ENCODE peak calls at places on chromosomes 3 and 15, in six cellular contexts. R is endodermal cell, A is progenitor cell of endocrine pancreas, V is AG10803, N is heart right ventricle, E is fibroblast of pulmonary artery. X is an unnamed sample.

GRCh38 chr3:19348929-19349564 is 200.7 kb downstream of the KCNH8 start:
- DNase-seq in R (peak), A (no peak), V (peak), N (no peak), E (peak), X (peak)

GRCh38 chr3:43218921-43219320 is 67.4 kb upstream of the SNRK start:
- DNase-seq in R (no peak), A (no peak), V (no peak), N (no peak), E (no peak), X (no peak)

GRCh38 chr3:114439279-114439678 is 145.5 kb downstream of the TIGIT start:
- DNase-seq in R (no peak), A (no peak), V (no peak), N (no peak), E (no peak), X (no peak)

GRCh38 chr3:190059242-190059590 is 61.5 kb downstream of the P3H2 start:
- DNase-seq in R (no peak), A (no peak), V (no peak), N (no peak), E (peak), X (no peak)

GRCh38 chr3:172467170-172467824 is 19.0 kb upstream of the GHSR start:
- DNase-seq in R (no peak), A (no peak), V (peak), N (no peak), E (peak), X (peak)

GRCh38 chr3:47347217-47347801 is 33.5 kb upstream of the PTPN23 start:
- DNase-seq in R (no peak), A (no peak), V (peak), N (no peak), E (peak), X (peak)

GRCh38 chr3:142288032-142288638 is 62.8 kb upstream of the GK5 start:
- DNase-seq in R (no peak), A (no peak), V (no peak), N (no peak), E (no peak), X (peak)

GRCh38 chr15:61946778-61947177 is 113.5 kb downstream of the VPS13C start:
- DNase-seq in R (no peak), A (no peak), V (peak), N (no peak), E (peak), X (no peak)

GRCh38 chr3:5480190-5480589 is 292.7 kb downstream of the EDEM1 start:
- DNase-seq in R (no peak), A (no peak), V (no peak), N (no peak), E (no peak), X (no peak)

GRCh38 chr3:186849392-186849975 is 7.0 kb downstream of the ADIPOQ start:
- DNase-seq in R (peak), A (no peak), V (no peak), N (no peak), E (peak), X (peak)
- TF ChIP-seq CTCF in R (peak), A (peak), V (peak), N (peak), E (peak), X (peak)

GRCh38 chr3:123373535-123373987 is 75.3 kb downstream of the ADCY5 start:
- DNase-seq in R (peak), A (no peak), V (no peak), N (peak), E (no peak), X (no peak)

GRCh38 chr3:123374016-123374415 is 74.9 kb downstream of the ADCY5 start:
- DNase-seq in R (peak), A (no peak), V (no peak), N (no peak), E (no peak), X (no peak)

GRCh38 chr3:123377173-123377740 is 71.6 kb downstream of the ADCY5 start:
- DNase-seq in R (peak), A (no peak), V (no peak), N (no peak), E (no peak), X (no peak)

GRCh38 chr3:123376451-123377172 is 72.3 kb downstream of the ADCY5 start:
- DNase-seq in R (peak), A (no peak), V (no peak), N (no peak), E (no peak), X (no peak)

GRCh38 chr3:123375014-123375940 is 73.6 kb downstream of the ADCY5 start:
- DNase-seq in R (peak), A (no peak), V (no peak), N (peak), E (no peak), X (no peak)
- TF ChIP-seq CTCF in R (peak), A (no peak), V (no peak), N (no peak), E (no peak), X (no peak)

GRCh38 chr15:78734441-78735064 is 76.7 kb downstream of the ADAMTS7 start:
- DNase-seq in R (peak), A (no peak), V (no peak), N (no peak), E (no peak), X (no peak)
- TF ChIP-seq CTCF in R (no peak), A (no peak), V (no peak), N (no peak), E (no peak), X (no peak)

GRCh38 chr3:124972457-124972856 is 37.9 kb upstream of the MUC13 start:
- DNase-seq in R (no peak), A (no peak), V (no peak), N (no peak), E (no peak), X (no peak)
- TF ChIP-seq CTCF in R (no peak), A (no peak), V (no peak), N (no peak), E (no peak), X (no peak)

DNA sequence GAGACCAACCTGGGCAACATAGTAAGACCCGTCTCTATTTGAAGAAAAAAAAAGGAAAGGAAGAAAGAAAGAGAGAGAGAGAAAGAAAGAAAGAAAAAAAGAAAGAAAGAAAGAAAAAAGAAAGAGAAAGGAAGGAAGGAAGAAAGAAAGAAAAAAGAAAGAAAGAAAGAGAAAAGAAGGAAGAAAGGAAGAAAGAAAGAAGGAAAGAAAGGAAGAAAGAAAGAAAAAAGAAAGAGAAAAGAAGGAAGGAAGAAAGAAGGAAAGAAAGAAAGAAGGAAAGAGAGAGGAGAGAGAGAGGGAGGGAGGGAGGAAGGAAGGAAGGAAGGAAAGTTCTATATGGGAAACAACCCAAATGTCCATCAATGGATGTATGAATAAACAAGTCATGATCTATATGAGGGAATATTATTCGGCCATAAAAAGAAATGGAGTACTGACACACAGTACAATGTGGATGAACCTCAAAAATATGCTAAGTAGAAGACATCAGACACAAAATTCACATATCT is 28.8 kb upstream of the TM4SF1 start:
- DNase-seq in R (no peak), A (no peak), V (no peak), N (no peak), E (no peak), X (no peak)
- TF ChIP-seq CTCF in R (no peak), A (no peak), V (no peak), N (no peak), E (no peak), X (no peak)

GRCh38 chr3:129023909-129024308 is 22.8 kb downstream of the EFCC1 start:
- DNase-seq in R (peak), A (no peak), V (no peak), N (no peak), E (peak), X (peak)
- TF ChIP-seq CTCF in R (peak), A (peak), V (peak), N (peak), E (peak), X (no peak)

DNA sequence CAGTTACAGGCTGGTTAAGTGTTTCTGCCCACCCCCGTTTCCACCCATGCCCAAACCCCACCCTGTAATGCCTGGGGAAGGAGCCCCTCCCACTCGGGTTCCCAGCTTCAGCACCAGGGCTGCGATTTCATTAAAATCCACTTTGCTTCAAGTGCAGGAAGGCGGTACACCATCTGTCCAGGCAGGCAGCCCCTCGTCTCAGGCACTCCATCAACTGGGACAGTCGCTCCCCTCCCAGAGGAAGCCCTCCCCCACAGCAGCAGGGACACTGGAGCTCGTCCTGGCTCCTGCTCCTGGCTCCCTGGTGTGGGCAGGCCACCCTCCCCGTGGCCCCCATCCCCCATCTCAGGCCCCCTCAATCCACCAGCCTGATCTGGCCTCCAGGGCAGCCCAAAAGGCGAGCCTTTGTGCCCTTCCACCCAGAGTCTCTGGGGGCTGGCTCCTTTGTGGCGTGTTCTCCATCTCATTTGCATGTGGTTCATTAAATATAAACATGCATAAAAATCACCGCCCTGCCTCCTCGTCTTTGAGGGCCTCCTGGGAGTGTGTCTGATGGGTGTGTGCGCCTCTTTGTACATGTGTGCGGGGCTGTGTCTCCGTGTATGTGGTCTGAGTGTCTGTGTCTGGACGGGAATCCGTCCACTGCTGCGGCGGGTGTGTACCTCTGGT is 32.4 kb downstream of the RNU5B-1 start:
- DNase-seq in R (peak), A (no peak), V (no peak), N (no peak), E (no peak), X (no peak)
- TF ChIP-seq CTCF in R (no peak), A (no peak), V (no peak), N (no peak), E (no peak), X (no peak)

GRCh38 chr3:81558106-81558505 is 203.3 kb downstream of the GBE1 start:
- DNase-seq in R (no peak), A (no peak), V (no peak), N (no peak), E (no peak), X (no peak)
- TF ChIP-seq CTCF in R (no peak), A (no peak), V (no peak), N (no peak), E (no peak), X (no peak)

GRCh38 chr3:414063-414462 is 217.5 kb downstream of the CHL1 start:
- DNase-seq in R (no peak), A (no peak), V (peak), N (no peak), E (peak), X (peak)
- TF ChIP-seq CTCF in R (peak), A (peak), V (peak), N (peak), E (peak), X (peak)

X was measured in MCF 10A.